ENCODE peak calls at places on chromosomes 1 and 21, in nine cellular contexts. U, R, O, L, T, B, G, W and S are unnamed samples.
A peak's percentile ranks its signal among the peaks of the same experiment; 100 is the strongest.

GRCh38 chr21:45270306-45270821 is 17.3 kb downstream of the POFUT2 start:
- DNase-seq in W (no peak), L (no peak), T (no peak), U (no peak), R (no peak), B (no peak), O (no peak), G (no peak), S (no peak)

GRCh38 chr21:42160111-42160949 is 58.6 kb upstream of the ABCG1 start:
- DNase-seq in O (no peak), U (no peak), T (no peak), W (no peak), B (no peak), G (no peak), L (no peak), R (no peak), S (no peak)

GRCh38 chr1:155166373-155167165 is 6.5 kb downstream of the KRTCAP2 start:
- DNase-seq in T (no peak), U (peak; percentile 89), W (no peak), L (peak; percentile 62), G (no peak), R (no peak), O (peak; percentile 81), B (no peak), S (no peak)

GRCh38 chr1:219372916-219373615 is 199.4 kb downstream of the LYPLAL1 start:
- DNase-seq in L (no peak), O (no peak), B (no peak), G (no peak), T (no peak), W (no peak), R (no peak), U (no peak), S (no peak)

GRCh38 chr1:59142663-59143487 is 154.0 kb upstream of the FGGY start:
- DNase-seq in L (no peak), G (no peak), R (peak; percentile 67), B (no peak), W (peak; percentile 84), U (peak; percentile 23), O (no peak), T (no peak), S (peak; percentile 80)

GRCh38 chr1:160665330-160666078 is 18.7 kb upstream of the SLAMF1 start:
- DNase-seq in G (no peak), U (peak; percentile 55), R (no peak), B (no peak), L (no peak), O (peak; percentile 62), W (no peak), T (peak; percentile 27), S (no peak)

GRCh38 chr21:33127154-33127893 is 57.4 kb downstream of the OLIG1 start:
- DNase-seq in O (peak; percentile 46), T (peak; percentile 29), U (peak; percentile 63), W (peak; percentile 78), L (peak; percentile 78), G (peak; percentile 62), B (peak; percentile 62), R (no peak), S (peak; percentile 69)

GRCh38 chr1:53593758-53594380 is 134.7 kb downstream of the DMRTB1 start:
- DNase-seq in T (no peak), B (no peak), L (peak; percentile 55), W (no peak), O (peak; percentile 29), U (no peak), R (no peak), G (peak; percentile 85), S (no peak)

GRCh38 chr1:16203550-16203949 is 8.9 kb downstream of the ARHGEF19 start:
- DNase-seq in B (no peak), R (no peak), U (no peak), W (no peak), G (no peak), T (no peak), O (no peak), L (no peak), S (no peak)

GRCh38 chr21:44982558-44983244 is 42.9 kb downstream of the SLX9 start:
- DNase-seq in W (peak; percentile 55), U (peak; percentile 60), B (no peak), G (no peak), R (no peak), T (no peak), O (peak; percentile 46), L (no peak), S (no peak)